ENCODE peak calls at places on chromosomes 2 and 18, in nine cellular contexts. X is prostate gland, L is K562, A is stomach, N is HL-60, Z is sigmoid colon, B is GM12891, P is HCT116, C is GM12892. R is an unnamed sample.
A peak's percentile ranks its signal among the peaks of the same experiment; 100 is the strongest.

GRCh38 chr2:95300391-95300938 is 3.3 kb downstream of the KCNIP3 start:
- DNase-seq in N (no peak), P (no peak), L (no peak), C (no peak), Z (no peak), A (peak; percentile 60), B (no peak), X (peak; percentile 48), R (no peak)

GRCh38 chr2:184154438-184154837 is 443.9 kb upstream of the ZNF804A start:
- DNase-seq in L (no peak), N (no peak), C (no peak), B (no peak), A (no peak), X (no peak), P (no peak), Z (no peak), R (no peak)

GRCh38 chr2:117486081-117486480 is 328.4 kb upstream of the DDX18 start:
- DNase-seq in N (no peak), A (no peak), P (no peak), C (no peak), X (no peak), Z (no peak), B (no peak), L (no peak), R (no peak)

GRCh38 chr2:2590796-2591541 is 259.9 kb upstream of the MYT1L start:
- DNase-seq in L (no peak), X (no peak), N (no peak), Z (no peak), B (no peak), A (peak; percentile 8), C (no peak), P (no peak), R (peak; percentile 57)

GRCh38 chr2:73852020-73852419 is 23.3 kb downstream of the STAMBP start:
- DNase-seq in P (peak; percentile 31), B (no peak), X (no peak), L (peak; percentile 29), N (no peak), A (no peak), Z (no peak), C (no peak), R (no peak)

GRCh38 chr2:112547333-112547732 is 5.1 kb downstream of the POLR1B start:
- DNase-seq in L (no peak), P (no peak), N (peak; percentile 46), B (no peak), Z (no peak), A (no peak), X (no peak), C (no peak), R (no peak)

GRCh38 chr2:192645811-192646598 is 451.3 kb upstream of the TMEFF2 start:
- DNase-seq in P (no peak), B (no peak), L (no peak), C (no peak), A (no peak), N (no peak), Z (no peak), X (no peak), R (no peak)

GRCh38 chr2:79935046-79935729 is 369.4 kb downstream of the LRRTM1 start:
- DNase-seq in P (no peak), X (no peak), B (no peak), C (no peak), A (no peak), N (no peak), Z (no peak), L (no peak), R (no peak)

GRCh38 chr2:38708900-38709321 is 42.2 kb downstream of the SRSF7 start:
- DNase-seq in P (no peak), X (no peak), A (no peak), N (no peak), Z (no peak), C (no peak), B (no peak), L (peak; percentile 29), R (no peak)

GRCh38 chr2:238389985-238390682 is 36.6 kb upstream of the ASB1 start:
- DNase-seq in N (no peak), X (peak; percentile 90), A (peak; percentile 86), C (no peak), L (no peak), P (no peak), Z (no peak), B (no peak), R (no peak)

GRCh38 chr2:9975328-9975727 is 23.8 kb downstream of the GRHL1 start:
- DNase-seq in C (no peak), Z (no peak), B (no peak), L (no peak), N (no peak), P (no peak), X (no peak), A (peak; percentile 83), R (no peak)

DNA sequence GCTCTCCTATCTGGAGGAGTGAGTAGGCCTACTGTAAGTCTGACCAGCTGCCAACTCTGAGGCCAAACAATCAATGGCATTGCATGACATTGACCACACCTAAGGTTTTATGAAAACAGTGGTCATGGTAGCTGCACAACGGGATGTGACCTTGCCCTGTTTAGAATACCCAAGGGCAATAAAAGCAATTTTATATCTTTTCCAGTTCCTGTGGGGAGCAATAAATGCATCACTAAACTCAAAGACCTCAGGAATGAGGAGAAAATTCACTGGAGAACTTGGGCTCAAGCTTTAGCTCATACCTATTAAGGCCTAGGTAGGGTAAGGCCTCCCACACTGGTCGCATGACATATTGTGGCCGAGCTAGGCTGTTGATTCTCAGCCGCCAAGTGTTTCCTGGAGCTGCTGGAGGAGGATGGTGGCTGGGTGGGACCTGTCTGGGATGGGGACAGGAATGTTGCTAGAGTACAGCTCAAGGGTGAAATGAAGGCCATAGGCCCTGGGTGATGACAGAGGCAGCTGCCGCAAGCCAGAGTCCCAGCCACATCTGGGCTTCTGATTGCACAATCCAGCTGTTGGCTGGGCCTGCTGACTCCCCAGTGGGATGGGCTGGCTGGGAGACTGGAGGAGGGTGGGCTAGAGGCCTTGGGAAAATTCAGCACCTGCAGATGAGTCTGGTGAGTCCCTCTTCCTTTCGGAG is 313.7 kb downstream of the CYP26B1 start:
- DNase-seq in Z (peak; percentile 86), C (no peak), N (no peak), B (no peak), X (no peak), A (no peak), L (no peak), P (no peak), R (peak; percentile 91)
- TF ChIP-seq POLR2AphosphoS5 in Z (peak; percentile 39), C (no peak), N (no peak), B (no peak), X (no peak), A (no peak), L (no peak), P (no peak), R (peak; percentile 36)

DNA sequence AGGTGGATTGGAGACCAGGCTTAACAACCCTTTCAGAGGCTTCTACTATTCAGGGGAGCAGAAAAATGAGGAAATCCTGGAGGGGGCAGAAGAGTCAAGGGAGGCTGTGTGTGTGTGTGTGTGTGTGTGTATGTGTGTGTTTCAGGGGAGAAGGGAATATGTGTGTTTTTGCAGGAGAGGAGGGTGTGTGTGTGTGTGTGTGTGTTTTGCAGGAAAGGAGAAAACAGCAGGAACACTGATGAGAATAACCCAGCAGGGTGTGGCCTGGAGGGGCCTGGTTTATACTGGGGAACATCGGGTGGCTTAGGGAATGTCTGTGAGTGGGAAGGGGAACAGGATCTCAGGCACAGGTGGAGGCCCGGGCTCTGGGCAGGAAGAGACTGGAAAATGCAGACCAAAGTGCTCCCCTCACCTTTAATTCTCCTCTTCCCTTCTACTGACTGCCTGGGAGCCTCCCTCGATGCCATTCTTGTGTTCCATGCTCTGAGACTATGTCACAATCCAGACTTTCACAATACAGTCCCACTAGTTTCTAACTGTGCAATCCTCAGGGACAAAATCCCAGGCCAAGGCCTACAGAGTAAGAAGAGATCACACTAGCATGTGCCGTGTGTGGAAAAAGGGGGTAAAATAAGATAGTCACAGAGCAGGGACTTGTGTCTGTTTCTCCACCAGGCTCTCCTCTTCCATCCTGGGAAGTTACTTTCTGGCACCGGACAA is 10.0 kb downstream of the CYB5A start:
- DNase-seq in P (no peak), L (no peak), N (no peak), Z (peak; percentile 76), X (no peak), B (no peak), A (no peak), C (no peak), R (peak; percentile 83)
- TF ChIP-seq POLR2AphosphoS5 in P (no peak), L (no peak), N (no peak), Z (no peak), X (no peak), B (no peak), A (no peak), C (no peak), R (peak; percentile 34)

DNA sequence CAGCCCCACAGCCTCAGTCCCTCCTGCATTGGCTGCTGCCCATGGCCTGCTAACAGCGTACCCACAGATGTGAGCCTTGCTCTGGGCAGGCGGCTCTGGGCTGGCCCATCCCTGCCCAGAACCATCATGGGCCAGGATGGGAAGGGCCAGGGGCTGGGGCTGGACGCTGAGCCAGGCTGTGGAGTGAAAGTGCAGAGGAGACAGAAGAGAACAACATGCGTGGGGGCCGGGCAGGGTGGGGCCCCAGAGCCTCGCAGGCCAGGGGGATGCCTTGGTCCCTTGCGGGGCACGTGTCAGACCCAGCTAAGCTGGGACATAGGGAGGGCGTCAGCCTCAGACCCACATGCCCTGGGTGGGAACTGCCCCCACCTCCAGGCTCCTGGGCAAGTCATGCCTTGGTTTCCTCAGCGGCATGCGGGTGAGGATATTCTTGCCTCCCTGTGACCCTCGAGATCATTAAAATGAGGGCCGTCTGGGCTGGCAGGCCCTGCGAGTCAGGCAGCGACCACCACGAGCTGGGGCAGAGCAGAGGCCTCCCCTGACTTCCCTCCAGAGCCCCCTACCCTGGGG is 27.3 kb downstream of the GPC1 start:
- DNase-seq in B (no peak), L (no peak), C (no peak), A (no peak), Z (peak; percentile 30), X (peak; percentile 3), P (no peak), N (no peak), R (no peak)
- TF ChIP-seq POLR2AphosphoS5 in B (no peak), L (no peak), C (no peak), A (no peak), Z (no peak), X (no peak), P (no peak), N (no peak), R (no peak)

GRCh38 chr2:98871506-98871905 is 64.5 kb downstream of the CRACDL start:
- DNase-seq in P (no peak), L (no peak), B (no peak), A (no peak), X (no peak), C (no peak), Z (no peak), N (no peak), R (peak; percentile 55)

GRCh38 chr2:98870516-98871158 is 65.4 kb downstream of the CRACDL start:
- DNase-seq in B (no peak), P (no peak), A (no peak), C (no peak), Z (no peak), N (no peak), L (peak; percentile 9), X (no peak), R (peak; percentile 82)

GRCh38 chr2:98868548-98869271 is 67.3 kb downstream of the CRACDL start:
- DNase-seq in N (no peak), X (no peak), P (no peak), A (no peak), Z (no peak), L (no peak), B (no peak), C (no peak), R (peak; percentile 90)

GRCh38 chr2:98869272-98869641 is 66.8 kb downstream of the CRACDL start:
- DNase-seq in X (no peak), N (no peak), C (no peak), Z (no peak), L (no peak), B (no peak), P (no peak), A (peak; percentile 92), R (peak; percentile 31)

GRCh38 chr2:98869868-98870267 is 66.2 kb downstream of the CRACDL start:
- DNase-seq in P (no peak), N (no peak), Z (no peak), X (peak; percentile 64), B (no peak), C (no peak), A (peak; percentile 91), L (no peak), R (peak; percentile 80)
- TF ChIP-seq POLR2AphosphoS5 in P (no peak), N (no peak), Z (no peak), X (peak; percentile 74), B (no peak), C (no peak), A (no peak), L (no peak), R (no peak)